ENCODE peak calls at places on chromosomes 13 and 19, in seven cellular contexts. I is heart left ventricle, O is AG04450, G is upper lobe of right lung, X is hepatocyte, K is right lobe of liver, W is prostate gland. N is an unnamed sample. For H3K27me3, the result is how much of the 10 kb centered on the place peaks cover.

GRCh38 chr13:79128158-79128557 is 277.9 kb downstream of the RBM26 start:
- DNase-seq in K (no peak), G (no peak), W (no peak), X (peak), I (no peak), O (no peak), N (peak)

GRCh38 chr19:2372076-2372612 is 12.1 kb downstream of the TMPRSS9 start:
- DNase-seq in X (no peak), W (no peak), O (no peak), G (no peak), K (no peak), I (no peak), N (no peak)

GRCh38 chr13:76936736-76937135 is 11.6 kb upstream of the ACOD1 start:
- DNase-seq in I (no peak), G (no peak), W (no peak), K (no peak), O (no peak), X (no peak), N (peak)

GRCh38 chr19:14114854-14115253 is 2.7 kb downstream of the PRKACA start:
- DNase-seq in W (no peak), X (no peak), O (no peak), G (peak), I (peak), K (peak), N (no peak)

GRCh38 chr13:19864018-19864338 is 529 bp upstream of the ZMYM5 start:
- DNase-seq in G (peak), I (peak), O (no peak), W (peak), X (peak), K (peak), N (peak)

GRCh38 chr19:49687566-49688316 is 1.7 kb upstream of the ADM5 start:
- DNase-seq in W (no peak), G (no peak), O (no peak), K (no peak), I (no peak), X (no peak), N (no peak)

GRCh38 chr19:11295665-11296245 is at the start of gene TSPAN16:
- DNase-seq in G (no peak), X (no peak), O (no peak), I (no peak), K (peak), W (no peak), N (no peak)

GRCh38 chr19:15758379-15758778 is 20.6 kb downstream of the OR10H3 start:
- DNase-seq in W (no peak), K (no peak), X (no peak), G (no peak), O (no peak), I (no peak), N (no peak)

GRCh38 chr13:95643814-95644598 is 500 bp downstream of the DZIP1 start:
- DNase-seq in O (no peak), W (no peak), K (no peak), I (peak), G (no peak), X (peak), N (no peak)

GRCh38 chr13:102693781-102694180 is 1.1 kb downstream of the METTL21C start:
- DNase-seq in O (peak), G (no peak), K (no peak), I (no peak), X (no peak), W (no peak), N (peak)

GRCh38 chr13:49022472-49023144 is 46.9 kb downstream of the FNDC3A start:
- DNase-seq in W (no peak), O (no peak), K (no peak), I (no peak), G (no peak), X (no peak), N (peak)

GRCh38 chr19:44755219-44755618 is 6.7 kb downstream of the BCL3 start:
- DNase-seq in X (no peak), W (no peak), I (no peak), O (no peak), G (no peak), K (no peak), N (no peak)
- H3K27me3 ChIP-seq in X (under half), W (under half), I (under half), O (under half), G (under half), K (under half), N (under half)

GRCh38 chr19:6576869-6577281 is 14.1 kb downstream of the CD70 start:
- DNase-seq in X (no peak), W (no peak), K (no peak), G (no peak), I (no peak), O (no peak), N (no peak)
- H3K4me3 ChIP-seq in X (no peak), W (no peak), K (no peak), G (no peak), I (no peak), O (no peak), N (no peak)

GRCh38 chr19:29311391-29311790 is 98.4 kb upstream of the UQCRFS1 start:
- DNase-seq in K (no peak), G (no peak), I (no peak), O (no peak), W (no peak), X (no peak), N (no peak)
- H3K27me3 ChIP-seq in K (under half), G (under half), I (under half), O (under half), W (under half), X (under half), N (under half)

DNA sequence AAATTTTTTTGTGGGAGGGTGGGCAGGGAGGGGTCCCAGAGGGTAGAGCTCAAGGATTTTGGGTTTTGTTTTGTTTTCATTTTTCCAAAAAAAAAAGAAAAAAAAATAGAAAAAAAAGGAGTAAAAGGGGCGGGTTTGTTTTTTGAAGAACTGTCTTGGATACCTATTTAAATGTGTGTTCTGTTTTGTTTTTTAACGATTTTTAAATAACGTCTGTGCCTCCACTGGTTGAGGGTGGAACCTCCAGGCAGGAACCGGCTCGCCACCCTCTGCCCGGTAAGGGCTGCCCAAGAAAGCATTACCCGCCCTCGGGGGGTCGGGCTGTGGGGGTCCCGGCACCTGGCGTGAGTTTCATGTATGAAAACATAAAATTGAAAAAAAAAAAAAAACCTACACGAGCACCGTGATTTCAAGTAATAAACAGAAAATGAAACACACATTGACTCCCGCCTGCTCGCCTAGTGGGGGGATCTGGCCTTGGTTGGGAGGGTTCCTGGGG is 10.4 kb downstream of the MIDN start:
- DNase-seq in W (no peak), O (no peak), I (no peak), K (no peak), G (no peak), X (no peak), N (peak)
- H3K4me3 ChIP-seq in W (no peak), O (no peak), I (no peak), K (peak), G (peak), X (no peak), N (no peak)

GRCh38 chr19:57435062-57435978 is at the start of gene ZNF749:
- DNase-seq in W (peak), X (peak), I (peak), O (peak), K (peak), G (peak), N (peak)
- H3K27me3 ChIP-seq in W (under half), X (under half), I (under half), O (under half), K (under half), G (under half), N (under half)